ENCODE peak calls at places on chromosome 1, in four cellular contexts. One of them, this sample, is unnamed.

GRCh38 chr1:212970085-212970484 is 19.7 kb downstream of the VASH2 start:
- DNase-seq in EH: no peak
- DNase-seq in neural progenitor cell: no peak
- DNase-seq in iPS-NIHi11: no peak
- DNase-seq in this sample: peak; percentile 55

GRCh38 chr1:112995890-112996289 is 39.9 kb upstream of the SLC16A1 start:
- DNase-seq in EH: no peak
- DNase-seq in neural progenitor cell: no peak
- DNase-seq in iPS-NIHi11: no peak
- DNase-seq in this sample: no peak

GRCh38 chr1:214573386-214574358 is 22.3 kb upstream of the PTPN14 start:
- DNase-seq in EH: peak; percentile 28
- DNase-seq in neural progenitor cell: no peak
- DNase-seq in iPS-NIHi11: no peak
- DNase-seq in this sample: no peak

GRCh38 chr1:154847891-154848290 is 22.2 kb downstream of the KCNN3 start:
- DNase-seq in EH: peak; percentile 28
- DNase-seq in neural progenitor cell: no peak
- DNase-seq in iPS-NIHi11: no peak
- DNase-seq in this sample: no peak

GRCh38 chr1:165695011-165695410 is 3.4 kb downstream of the ALDH9A1 start:
- DNase-seq in EH: no peak
- DNase-seq in neural progenitor cell: no peak
- DNase-seq in iPS-NIHi11: no peak
- DNase-seq in this sample: no peak

GRCh38 chr1:162033445-162033844 is 9.8 kb upstream of the OLFML2B start:
- DNase-seq in EH: no peak
- DNase-seq in neural progenitor cell: no peak
- DNase-seq in iPS-NIHi11: no peak
- DNase-seq in this sample: no peak

GRCh38 chr1:241706967-241707366 is 54.9 kb downstream of the WDR64 start:
- DNase-seq in EH: peak; percentile 92
- DNase-seq in neural progenitor cell: no peak
- DNase-seq in iPS-NIHi11: no peak
- DNase-seq in this sample: no peak

GRCh38 chr1:116820362-116820761 is 66.1 kb downstream of the CD2 start:
- DNase-seq in EH: peak; percentile 74
- DNase-seq in neural progenitor cell: no peak
- DNase-seq in iPS-NIHi11: no peak
- DNase-seq in this sample: no peak

GRCh38 chr1:220594356-220594755 is 66.4 kb downstream of the MARK1 start:
- DNase-seq in EH: peak; percentile 36
- DNase-seq in neural progenitor cell: no peak
- DNase-seq in iPS-NIHi11: no peak
- DNase-seq in this sample: no peak